ENCODE peak calls at places on chromosomes 2 and 18, in four cellular contexts. K is PC-3, R is colonic mucosa, U is fibroblast of lung. P is an unnamed sample.
A peak's percentile ranks its signal among the peaks of the same experiment; 100 is the strongest.

GRCh38 chr18:79801217-79801616 is 3.5 kb downstream of the KCNG2 start:
- DNase-seq in U (no peak), R (no peak), K (no peak), P (no peak)

GRCh38 chr2:10097352-10098148 is 17.3 kb upstream of the CYS1 start:
- DNase-seq in K (peak; percentile 77), R (peak; percentile 74), U (peak; percentile 51), P (no peak)

GRCh38 chr18:36316246-36316645 is 18.7 kb downstream of the FHOD3 start:
- DNase-seq in R (no peak), K (no peak), U (peak; percentile 23), P (no peak)

GRCh38 chr2:38128653-38129052 is 52.7 kb upstream of the CYP1B1 start:
- DNase-seq in U (no peak), K (no peak), R (no peak), P (no peak)

GRCh38 chr2:159131882-159132281 is 154.6 kb downstream of the WDSUB1 start:
- DNase-seq in U (peak; percentile 99), K (peak; percentile 55), R (no peak), P (no peak)

GRCh38 chr2:49403722-49404507 is 249.6 kb upstream of the FSHR start:
- DNase-seq in R (no peak), U (no peak), K (no peak), P (no peak)

GRCh38 chr2:288743-289361 is 961 bp upstream of the ALKAL2 start:
- DNase-seq in R (no peak), K (no peak), U (no peak), P (no peak)

GRCh38 chr18:26710460-26711096 is 154.9 kb downstream of the AQP4 start:
- DNase-seq in U (no peak), K (no peak), R (no peak), P (no peak)

GRCh38 chr2:230684222-230685164 is 28.1 kb upstream of the CAB39 start:
- DNase-seq in R (peak; percentile 71), K (peak; percentile 92), U (peak; percentile 85), P (peak; percentile 90)
- H3K27ac ChIP-seq in R (no peak overlapping the region), K (peak overlapping the region; percentile 90), U (no peak overlapping the region), P (peak overlapping the region; percentile 76)

DNA sequence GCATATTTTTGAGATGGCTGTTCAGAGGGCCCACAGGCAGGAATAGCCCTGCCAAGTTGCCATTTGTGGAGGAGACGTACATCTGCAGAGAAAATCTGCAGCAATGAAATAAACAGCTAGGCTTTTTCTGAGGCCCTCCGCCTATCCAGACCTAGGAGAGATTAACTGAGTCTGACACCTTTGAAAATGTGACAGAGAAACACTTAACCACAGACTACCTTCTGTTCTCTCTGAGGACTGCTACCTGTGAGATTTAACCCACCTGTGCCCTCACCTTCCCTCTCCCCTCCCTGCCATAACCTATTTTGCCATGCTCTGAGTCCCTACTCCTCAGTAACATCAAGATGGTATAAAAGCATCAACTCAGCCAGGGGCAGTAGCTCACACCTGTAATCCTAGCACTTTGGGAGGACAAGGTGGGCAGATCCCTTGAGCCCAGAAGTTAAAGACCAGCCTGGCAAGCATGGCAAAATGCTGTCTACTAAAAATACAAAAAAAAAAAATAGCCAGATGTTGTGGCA is 160.3 kb downstream of the TGIF1 start:
- DNase-seq in U (no peak), K (no peak), R (no peak), P (no peak)
- H3K9ac ChIP-seq in U (no peak overlapping the region), K (no peak overlapping the region), R (no peak overlapping the region), P (no peak overlapping the region)

DNA sequence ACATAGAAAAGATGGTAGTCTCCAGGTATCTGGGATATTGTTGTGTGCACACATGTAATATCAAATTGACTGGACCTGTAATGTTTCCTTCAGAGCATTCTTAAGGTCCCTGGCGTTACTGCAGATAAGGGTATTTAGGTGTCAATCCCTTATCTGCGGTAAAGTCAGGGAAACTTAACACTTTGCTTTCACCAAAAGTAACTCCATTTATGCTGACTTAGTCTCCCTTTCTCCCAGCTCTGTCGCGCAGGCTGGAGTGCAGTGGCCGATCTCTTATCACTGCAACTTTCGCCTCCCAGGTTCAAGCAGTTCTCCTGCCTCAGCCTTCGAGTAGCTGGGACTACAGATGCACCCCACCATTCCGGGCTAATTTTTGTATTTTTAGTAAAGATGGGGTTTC is 1.8 kb downstream of the CNNM3 start:
- DNase-seq in U (no peak), K (no peak), R (no peak), P (no peak)
- H3K4me3 ChIP-seq in U (peak overlapping the region; percentile 69), K (peak overlapping the region; percentile 69), R (peak overlapping the region; percentile 69), P (no peak overlapping the region)

GRCh38 chr2:238741277-238741676 is 106.6 kb upstream of the TWIST2 start:
- DNase-seq in K (no peak), R (no peak), U (no peak), P (no peak)
- H3K27ac ChIP-seq in K (no peak overlapping the region), R (no peak overlapping the region), U (no peak overlapping the region), P (no peak overlapping the region)

GRCh38 chr18:7576685-7577084 is 9.6 kb downstream of the PTPRM start:
- DNase-seq in R (no peak), U (peak; percentile 80), K (peak; percentile 84), P (no peak)

GRCh38 chr18:7568426-7568825 is 1.3 kb downstream of the PTPRM start:
- DNase-seq in R (peak; percentile 33), K (peak; percentile 28), U (peak; percentile 45), P (no peak)

GRCh38 chr18:7575465-7576026 is 8.4 kb downstream of the PTPRM start:
- DNase-seq in R (no peak), U (peak; percentile 71), K (peak; percentile 83), P (no peak)

GRCh38 chr18:7571626-7572025 is 4.5 kb downstream of the PTPRM start:
- DNase-seq in R (no peak), K (no peak), U (no peak), P (no peak)

GRCh38 chr18:7572837-7573236 is 5.7 kb downstream of the PTPRM start:
- DNase-seq in U (peak; percentile 68), K (peak; percentile 43), R (no peak), P (no peak)
- H3K9ac ChIP-seq in U (no peak overlapping the region), K (peak overlapping the region; percentile 28), R (no peak overlapping the region), P (no peak overlapping the region)

DNA sequence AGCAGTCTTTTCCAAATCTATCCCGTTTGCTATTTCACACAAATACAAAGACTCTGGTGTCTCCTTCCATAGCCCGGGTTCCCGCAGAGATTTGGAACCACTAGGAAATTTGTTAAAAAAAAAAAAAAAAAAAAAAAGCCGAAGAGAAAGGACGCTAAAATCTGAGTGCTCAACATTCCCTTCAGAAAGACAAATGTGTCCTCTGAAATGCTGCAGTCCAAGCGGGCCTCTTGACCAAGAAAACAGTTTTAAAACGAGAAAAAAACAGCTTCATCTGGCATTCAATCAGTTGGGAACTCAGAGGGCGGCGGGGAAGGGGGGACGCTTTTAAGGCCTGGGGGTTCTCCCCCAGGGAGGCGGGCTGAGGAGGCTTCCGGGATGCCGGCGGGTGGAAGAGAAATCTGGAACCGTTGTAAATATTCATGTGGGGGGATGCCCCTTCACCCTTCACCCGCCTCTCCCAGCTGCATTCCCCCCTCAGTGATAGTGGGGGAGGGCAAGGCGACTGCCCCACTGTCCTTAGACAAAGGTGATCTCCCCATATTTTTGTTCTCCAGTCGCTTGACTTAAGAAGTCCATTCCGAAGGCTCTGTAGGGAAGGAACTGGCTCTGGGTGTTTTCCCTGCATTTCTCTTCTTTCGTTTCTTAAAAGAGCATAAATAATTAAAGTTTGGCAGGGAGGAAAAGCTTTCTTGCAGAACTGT is 3.3 kb upstream of the HOXD11 start:
- DNase-seq in U (no peak), K (no peak), R (no peak), P (no peak)
- H3K4me3 ChIP-seq in U (no peak overlapping the region), K (no peak overlapping the region), R (peak overlapping the region; percentile 26), P (no peak overlapping the region)

P was measured in keratinocyte.